ENCODE peak calls at places on chromosomes 11 and 22, in six cellular contexts. E is fibroblast of mammary gland, Q is iPS-NIHi11, X is hypothalamus, U is pancreas, A is AG10803. R is an unnamed sample.

GRCh38 chr22:43375951-43376455 is 32.8 kb upstream of the SCUBE1 start:
- DNase-seq in E (peak), Q (no peak), X (no peak), U (no peak), A (peak), R (no peak)

GRCh38 chr11:11072067-11072466 is 214.2 kb upstream of the ZBED5 start:
- DNase-seq in E (no peak), Q (peak), X (no peak), U (no peak), A (no peak), R (peak)

GRCh38 chr11:126564588-126564987 is 209.1 kb downstream of the ST3GAL4 start:
- DNase-seq in E (no peak), Q (peak), X (no peak), U (no peak), A (no peak), R (no peak)

GRCh38 chr11:44484211-44484610 is 81.3 kb upstream of the CD82 start:
- DNase-seq in E (peak), Q (peak), X (no peak), U (no peak), A (peak), R (no peak)

GRCh38 chr22:45638834-45639746 is 32.5 kb upstream of the ATXN10 start:
- DNase-seq in E (peak), Q (peak), X (no peak), U (no peak), A (peak), R (peak)

GRCh38 chr22:36238348-36239149 is 778 bp downstream of the APOL2 start:
- DNase-seq in E (no peak), Q (no peak), X (no peak), U (no peak), A (no peak), R (no peak)

GRCh38 chr11:68380786-68381622 is 68.6 kb downstream of the LRP5 start:
- DNase-seq in E (no peak), Q (no peak), X (no peak), U (no peak), A (peak), R (no peak)

GRCh38 chr22:17097701-17098100 is 12.9 kb downstream of the IL17RA start:
- DNase-seq in E (no peak), Q (no peak), X (no peak), U (no peak), A (no peak), R (no peak)

GRCh38 chr11:15896544-15896943 is 459.8 kb downstream of the SOX6 start:
- DNase-seq in E (no peak), Q (no peak), X (no peak), U (no peak), A (no peak), R (no peak)

GRCh38 chr11:35514481-35514880 is 10.9 kb downstream of the PAMR1 start:
- DNase-seq in E (no peak), Q (no peak), X (no peak), U (no peak), A (no peak), R (no peak)

GRCh38 chr11:102564110-102564509 is 33.6 kb upstream of the MMP7 start:
- DNase-seq in E (peak), Q (no peak), X (no peak), U (no peak), A (peak), R (peak)

GRCh38 chr11:77660947-77661346 is 23.4 kb upstream of the CLNS1A start:
- DNase-seq in E (no peak), Q (no peak), X (no peak), U (no peak), A (no peak), R (no peak)

GRCh38 chr22:49423125-49423650 is 404.5 kb downstream of the BRD1 start:
- DNase-seq in E (no peak), Q (no peak), X (no peak), U (no peak), A (no peak), R (no peak)

GRCh38 chr22:29184886-29185575 is 20.7 kb upstream of the EMID1 start:
- DNase-seq in E (no peak), Q (no peak), X (no peak), U (no peak), A (no peak), R (no peak)

GRCh38 chr11:73225001-73225686 is 7.1 kb downstream of the P2RY2 start:
- DNase-seq in E (no peak), Q (no peak), X (no peak), U (no peak), A (no peak), R (no peak)

GRCh38 chr22:50672471-50673230 is at the start of gene SHANK3:
- DNase-seq in E (no peak), Q (peak), X (no peak), U (no peak), A (no peak), R (no peak)

GRCh38 chr11:111978028-111978771 is 41.1 kb downstream of the DIXDC1 start:
- DNase-seq in E (peak), Q (peak), X (peak), U (no peak), A (peak), R (no peak)

GRCh38 chr11:46808804-46809431 is 37.2 kb downstream of the CKAP5 start:
- DNase-seq in E (peak), Q (no peak), X (no peak), U (no peak), A (peak), R (no peak)

GRCh38 chr22:28544431-28544868 is 135.2 kb downstream of the TTC28 start:
- DNase-seq in E (peak), Q (no peak), X (no peak), U (no peak), A (no peak), R (no peak)

GRCh38 chr11:59866397-59866796 is at the start of gene TCN1:
- DNase-seq in E (no peak), Q (no peak), X (no peak), U (no peak), A (no peak), R (peak)

GRCh38 chr11:129225190-129225589 is 33.1 kb upstream of the ARHGAP32 start:
- DNase-seq in E (peak), Q (no peak), X (no peak), U (no peak), A (peak), R (peak)

GRCh38 chr11:63564056-63564784 is 1.0 kb upstream of the PLAAT2 start:
- DNase-seq in E (no peak), Q (no peak), X (no peak), U (no peak), A (no peak), R (no peak)

GRCh38 chr11:74019860-74020259 is 11.0 kb upstream of the UCP3 start:
- DNase-seq in E (peak), Q (no peak), X (no peak), U (no peak), A (peak), R (no peak)

GRCh38 chr11:45541693-45542434 is 123.6 kb downstream of the CHST1 start:
- DNase-seq in E (no peak), Q (no peak), X (no peak), U (no peak), A (no peak), R (no peak)

GRCh38 chr11:2303627-2304155 is 1.9 kb downstream of the TSPAN32 start:
- DNase-seq in E (no peak), Q (no peak), X (no peak), U (peak), A (no peak), R (no peak)

GRCh38 chr11:69088676-69089146 is 40.0 kb downstream of the TPCN2 start:
- DNase-seq in E (peak), Q (peak), X (peak), U (peak), A (peak), R (no peak)

GRCh38 chr11:110479445-110480101 is 49.8 kb downstream of the FDX1 start:
- DNase-seq in E (peak), Q (no peak), X (no peak), U (no peak), A (peak), R (no peak)

GRCh38 chr22:46577361-46578249 is 40.2 kb upstream of the CELSR1 start:
- DNase-seq in E (no peak), Q (no peak), X (no peak), U (peak), A (no peak), R (no peak)